ENCODE peak calls at places on chromosomes 2 and 18, in four cellular contexts. N is choroid plexus epithelial cell, X is cardiac muscle cell, I is right lobe of liver. T is an unnamed sample.

GRCh38 chr2:218733615-218734021 is 23.0 kb downstream of the TTLL4 start:
- DNase-seq in X (no peak), N (peak; percentile 96), I (peak; percentile 72), T (peak; percentile 39)

GRCh38 chr2:200138386-200139184 is 167.9 kb upstream of the SPATS2L start:
- DNase-seq in I (no peak), X (no peak), N (peak; percentile 73), T (no peak)

GRCh38 chr2:220556658-220557057 is 929.2 kb downstream of the SLC4A3 start:
- DNase-seq in N (peak; percentile 70), I (no peak), X (no peak), T (no peak)

GRCh38 chr2:175476374-175476773 is 294.9 kb upstream of the ATP5MC3 start:
- DNase-seq in X (no peak), I (no peak), N (no peak), T (no peak)

GRCh38 chr2:26742053-26742770 is 21.9 kb upstream of the SLC35F6 start:
- DNase-seq in X (no peak), I (no peak), N (no peak), T (no peak)

GRCh38 chr2:25090801-25091200 is 48.9 kb downstream of the EFR3B start:
- DNase-seq in X (no peak), I (no peak), N (no peak), T (no peak)

GRCh38 chr2:75432761-75433361 is 127.9 kb downstream of the EVA1A start:
- DNase-seq in I (no peak), N (peak; percentile 8), X (no peak), T (no peak)

GRCh38 chr2:19993731-19994130 is 3.8 kb upstream of the WDR35 start:
- DNase-seq in N (no peak), X (no peak), I (no peak), T (no peak)

GRCh38 chr2:112884869-112885502 is 26.0 kb upstream of the IL37 start:
- DNase-seq in I (peak; percentile 82), N (peak; percentile 34), X (peak; percentile 36), T (peak; percentile 86)

GRCh38 chr18:1464444-1465217 is 560.0 kb downstream of the ADCYAP1 start:
- DNase-seq in I (no peak), X (no peak), N (no peak), T (no peak)

GRCh38 chr2:159996792-159997546 is 65.4 kb downstream of the PLA2R1 start:
- DNase-seq in I (no peak), N (peak; percentile 87), X (no peak), T (no peak)

GRCh38 chr2:127623388-127624320 is 22.3 kb upstream of the GPR17 start:
- DNase-seq in X (no peak), N (peak; percentile 36), I (peak; percentile 43), T (no peak)

GRCh38 chr2:66833036-66833435 is 398.1 kb downstream of the MEIS1 start:
- DNase-seq in N (peak; percentile 30), I (no peak), X (no peak), T (no peak)

GRCh38 chr2:207122914-207123744 is 42.6 kb downstream of the KLF7 start:
- DNase-seq in I (no peak), N (no peak), X (no peak), T (peak; percentile 14)

GRCh38 chr2:181573140-181573736 is 83.7 kb downstream of the CERKL start:
- DNase-seq in N (peak; percentile 66), X (peak; percentile 36), I (no peak), T (peak; percentile 52)

GRCh38 chr2:23843051-23843976 is 83.6 kb downstream of the ATAD2B start:
- DNase-seq in N (peak; percentile 10), X (no peak), I (no peak), T (no peak)

GRCh38 chr2:127051780-127052067 is 55.2 kb downstream of the BIN1 start:
- DNase-seq in I (no peak), N (no peak), X (no peak), T (no peak)

GRCh38 chr2:61710711-61711110 is 143.1 kb downstream of the FAM161A start:
- DNase-seq in I (peak; percentile 86), X (no peak), N (no peak), T (no peak)

GRCh38 chr2:69465513-69466456 is 28.6 kb upstream of the NFU1 start:
- DNase-seq in I (no peak), X (no peak), N (no peak), T (no peak)

GRCh38 chr2:77954931-77955330 is 432.8 kb upstream of the LRRTM4 start:
- DNase-seq in N (no peak), X (no peak), I (no peak), T (no peak)

DNA sequence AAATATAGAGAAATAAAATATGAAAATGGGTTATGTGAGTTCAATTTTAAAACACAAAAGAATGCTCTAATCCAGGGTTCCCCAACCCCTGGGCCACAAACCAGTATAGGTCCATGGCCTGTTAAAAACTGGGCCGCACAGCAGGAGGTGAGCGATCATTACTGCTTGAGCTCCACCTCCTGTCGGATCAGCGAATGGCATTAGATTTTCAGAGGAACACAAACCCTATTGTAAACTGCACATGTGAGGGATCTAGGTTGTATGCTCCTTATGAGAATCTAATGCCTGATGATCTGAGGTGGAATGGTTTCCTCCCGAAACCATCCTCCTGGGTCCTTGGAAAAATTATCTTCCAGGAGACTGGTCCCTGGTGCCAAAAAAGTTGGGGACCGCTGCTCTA is 34.7 kb downstream of the TTR start:
- DNase-seq in X (no peak), I (peak; percentile 50), N (no peak), T (no peak)
- TF ChIP-seq CTCF in X (no peak), I (peak; percentile 53), N (no peak), T (no peak)

DNA sequence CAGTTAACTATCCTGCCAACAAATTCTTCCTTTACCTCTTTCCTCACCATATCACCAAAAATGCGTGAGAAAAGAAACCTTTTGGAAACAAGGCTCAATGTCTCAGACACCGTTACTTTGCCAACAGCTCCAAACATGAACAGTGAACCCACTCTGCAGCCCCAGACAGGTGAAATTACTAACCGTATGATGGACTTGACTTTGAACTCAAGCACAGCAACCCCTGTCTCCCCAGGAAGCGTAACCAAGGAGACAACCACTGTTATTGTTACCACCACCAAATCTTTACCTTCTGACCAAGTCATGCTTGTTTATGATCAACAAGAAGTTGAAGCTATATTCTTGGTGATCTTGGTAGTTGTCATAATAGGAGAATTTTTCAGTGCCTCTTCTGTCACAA is 28.4 kb downstream of the MFSD6 start:
- DNase-seq in N (no peak), I (no peak), X (no peak), T (no peak)
- TF ChIP-seq CTCF in N (no peak), I (no peak), X (no peak), T (no peak)

DNA sequence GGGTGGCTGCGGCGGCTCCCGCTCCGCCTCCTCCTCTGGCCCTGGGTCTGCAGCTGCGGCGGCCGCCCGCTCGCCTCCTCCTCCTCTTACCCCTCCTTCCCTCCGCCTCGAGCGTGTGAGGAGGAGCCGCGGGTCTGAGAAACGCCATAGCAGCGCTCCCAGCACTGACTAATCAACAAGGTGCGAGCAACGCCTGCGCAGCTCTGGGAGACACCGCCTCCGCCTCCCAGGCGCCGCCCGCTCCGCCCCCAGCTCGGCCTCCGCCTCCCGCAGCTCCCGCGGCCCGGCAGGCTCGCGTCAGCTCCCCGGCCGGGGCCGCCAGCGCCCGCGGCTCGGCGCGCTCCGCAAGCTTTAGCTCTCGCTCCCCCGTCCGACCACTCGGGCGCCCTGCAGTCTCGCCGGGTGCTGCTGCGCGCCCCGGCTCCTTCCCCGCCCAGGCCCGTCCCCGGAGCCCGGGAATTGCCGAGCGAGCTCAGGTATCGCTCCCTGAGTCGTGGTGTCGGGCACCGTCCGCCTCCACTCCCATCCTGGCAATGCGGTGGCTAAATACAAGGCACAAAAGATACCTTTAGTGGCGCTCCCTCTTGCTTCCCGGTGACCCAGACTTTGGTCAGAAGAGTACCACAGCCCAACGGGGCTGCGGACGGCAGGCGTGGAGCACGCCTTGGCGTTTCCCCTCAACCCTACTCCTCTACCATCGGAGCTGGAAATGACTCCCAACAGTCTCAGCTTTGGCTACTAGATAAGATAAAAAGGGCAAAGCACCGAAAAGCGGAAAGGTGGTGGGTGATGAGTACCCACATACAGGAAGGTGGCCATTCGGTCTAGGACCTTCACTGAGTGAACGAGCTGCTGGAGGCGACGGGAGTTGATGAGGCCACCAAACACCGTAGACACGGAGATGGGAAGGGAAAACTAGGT is at the start of gene GAREM1:
- DNase-seq in I (peak; percentile 98), X (peak; percentile 98), N (peak; percentile 99), T (peak; percentile 96)
- TF ChIP-seq CTCF in I (peak; percentile 69), X (peak; percentile 64), N (peak; percentile 63), T (peak; percentile 62)

DNA sequence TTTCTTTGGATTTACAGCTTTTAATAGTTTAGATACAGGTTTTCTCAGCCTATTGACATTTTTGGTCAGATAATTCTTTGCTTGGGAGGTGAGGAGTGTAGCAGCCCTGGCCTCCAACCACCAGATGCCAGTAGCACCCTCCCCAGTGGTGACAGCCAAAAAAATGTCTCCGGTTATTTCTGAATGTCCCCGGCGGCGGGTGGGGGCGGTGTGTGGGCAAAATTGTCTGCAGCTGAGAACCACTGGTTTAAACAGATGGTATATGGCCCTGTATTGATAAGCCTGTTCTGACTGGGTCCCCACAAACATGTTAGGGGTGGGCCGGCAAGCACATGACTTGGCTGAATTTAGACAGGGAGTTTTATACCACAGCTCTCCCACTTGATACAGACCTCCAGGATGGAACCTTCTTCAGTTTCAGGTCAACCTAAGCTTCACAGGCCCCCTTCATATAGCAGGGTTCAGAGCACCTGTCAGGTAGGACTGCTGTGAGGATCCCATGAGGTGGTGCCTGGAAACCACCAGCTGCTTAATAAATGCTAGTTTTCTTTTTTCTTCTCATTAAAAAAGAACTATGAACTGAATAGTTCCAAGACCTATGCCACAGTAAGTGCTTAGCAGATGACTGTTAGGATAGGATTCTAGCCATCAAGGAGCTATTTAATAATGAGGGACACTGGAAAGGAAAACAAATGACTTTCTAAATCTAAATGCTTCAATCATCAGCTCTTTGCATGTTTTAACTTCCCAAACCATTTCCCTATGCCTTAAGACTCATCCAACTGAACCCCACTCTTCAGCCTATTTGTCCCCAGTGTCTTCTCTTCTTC is 18.1 kb downstream of the LPIN2 start:
- DNase-seq in X (no peak), I (no peak), N (no peak), T (peak; percentile 62)
- TF ChIP-seq CTCF in X (peak; percentile 12), I (peak; percentile 32), N (peak; percentile 55), T (peak; percentile 60)

GRCh38 chr18:6202861-6203260 is 211.8 kb downstream of the L3MBTL4 start:
- DNase-seq in X (no peak), N (no peak), I (no peak), T (no peak)
- TF ChIP-seq CTCF in X (no peak), N (no peak), I (no peak), T (no peak)

GRCh38 chr18:14074187-14074586 is 58.0 kb downstream of the ZNF519 start:
- DNase-seq in I (no peak), N (no peak), X (no peak), T (no peak)

GRCh38 chr18:14075196-14075595 is 57.0 kb downstream of the ZNF519 start:
- DNase-seq in X (no peak), N (no peak), I (no peak), T (no peak)
- TF ChIP-seq CTCF in X (no peak), N (no peak), I (no peak), T (no peak)

DNA sequence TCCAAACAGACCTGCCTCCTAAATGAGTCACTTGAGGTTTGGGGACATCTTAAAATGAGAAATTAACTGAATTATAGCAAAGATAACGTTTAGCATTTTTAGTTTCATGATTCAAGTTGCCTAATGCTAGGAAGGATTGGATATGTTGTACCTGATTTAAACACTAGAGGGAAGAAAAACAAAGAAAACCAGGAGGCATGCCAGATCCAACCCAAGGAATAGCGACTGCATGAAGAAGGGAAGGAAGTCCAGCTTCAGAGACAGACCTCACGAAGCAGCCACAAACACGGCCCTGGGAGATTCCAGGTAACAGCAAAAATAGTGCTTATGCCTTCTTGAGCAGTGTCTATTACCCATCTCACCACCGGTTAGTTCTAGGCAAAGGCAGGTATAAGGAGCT is 499.9 kb upstream of the SPHKAP start:
- DNase-seq in N (peak; percentile 79), X (peak; percentile 43), I (no peak), T (no peak)
- TF ChIP-seq CTCF in N (peak; percentile 68), X (peak; percentile 61), I (peak; percentile 53), T (peak; percentile 26)

T was measured in Calu3.